ENCODE peak calls at places on chromosomes 16 and 17, in five cellular contexts. X is H9, I is IMR-90, P is mesenchymal stem cell, M is H1. F is an unnamed sample.
A peak's percentile ranks its signal among the peaks of the same experiment; 100 is the strongest.

GRCh38 chr17:57902800-57903759 is 52.1 kb downstream of the CUEDC1 start:
- DNase-seq in X (no peak), I (peak; percentile 81), P (peak; percentile 85), M (no peak), F (no peak)

GRCh38 chr16:4481526-4481925 is 5.3 kb downstream of the HMOX2 start:
- DNase-seq in X (no peak), I (no peak), P (no peak), M (no peak), F (no peak)

GRCh38 chr17:28493467-28493866 is 12.7 kb upstream of the FOXN1 start:
- DNase-seq in X (no peak), I (peak; percentile 78), P (peak; percentile 72), M (no peak), F (no peak)

GRCh38 chr16:31487720-31488629 is 5.1 kb downstream of the SLC5A2 start:
- DNase-seq in X (peak; percentile 85), I (peak; percentile 28), P (peak; percentile 41), M (no peak), F (no peak)

GRCh38 chr16:87819983-87820382 is 49.3 kb downstream of the SLC7A5 start:
- DNase-seq in X (no peak), I (no peak), P (no peak), M (no peak), F (no peak)

GRCh38 chr17:61639818-61640217 is 48.8 kb upstream of the NACA2 start:
- DNase-seq in X (no peak), I (no peak), P (no peak), M (no peak), F (no peak)

GRCh38 chr17:27354491-27355081 is 60.7 kb downstream of the WSB1 start:
- DNase-seq in X (no peak), I (no peak), P (no peak), M (no peak), F (no peak)

GRCh38 chr16:12392585-12393089 is 411.1 kb downstream of the CPPED1 start:
- DNase-seq in X (no peak), I (no peak), P (peak; percentile 19), M (no peak), F (no peak)

GRCh38 chr17:60720763-60721531 is 43.3 kb downstream of the BCAS3 start:
- DNase-seq in X (peak; percentile 44), I (peak; percentile 81), P (peak; percentile 72), M (no peak), F (peak; percentile 62)

GRCh38 chr17:43994272-43995149 is 9.9 kb upstream of the NAGS start:
- DNase-seq in X (peak; percentile 86), I (peak; percentile 37), P (peak; percentile 66), M (no peak), F (no peak)

GRCh38 chr17:18314059-18314730 is 599 bp downstream of the TOP3A start:
- DNase-seq in X (no peak), I (peak; percentile 5), P (peak; percentile 46), M (no peak), F (peak; percentile 23)

GRCh38 chr17:19337712-19338023 is 24.9 kb downstream of the B9D1 start:
- DNase-seq in X (no peak), I (no peak), P (no peak), M (no peak), F (no peak)

GRCh38 chr17:15965510-15965909 is 20.6 kb downstream of the ADORA2B start:
- DNase-seq in X (peak; percentile 61), I (no peak), P (no peak), M (no peak), F (no peak)

GRCh38 chr16:11726008-11726407 is 16.6 kb downstream of the TXNDC11 start:
- DNase-seq in X (no peak), I (no peak), P (no peak), M (no peak), F (no peak)

GRCh38 chr17:49939318-49939717 is 29.7 kb upstream of the DLX4 start:
- DNase-seq in X (no peak), I (no peak), P (no peak), M (no peak), F (no peak)

GRCh38 chr16:69376393-69377059 is 9.3 kb downstream of the TERF2 start:
- DNase-seq in X (no peak), I (no peak), P (no peak), M (no peak), F (no peak)

GRCh38 chr16:69367980-69368379 is 16.4 kb upstream of the TMED6 start:
- DNase-seq in X (no peak), I (peak; percentile 71), P (no peak), M (no peak), F (no peak)

GRCh38 chr16:69373019-69373418 is 12.8 kb downstream of the TERF2 start:
- DNase-seq in X (no peak), I (no peak), P (no peak), M (no peak), F (no peak)

GRCh38 chr16:69366431-69366830 is 14.8 kb upstream of the TMED6 start:
- DNase-seq in X (no peak), I (no peak), P (no peak), M (no peak), F (no peak)

DNA sequence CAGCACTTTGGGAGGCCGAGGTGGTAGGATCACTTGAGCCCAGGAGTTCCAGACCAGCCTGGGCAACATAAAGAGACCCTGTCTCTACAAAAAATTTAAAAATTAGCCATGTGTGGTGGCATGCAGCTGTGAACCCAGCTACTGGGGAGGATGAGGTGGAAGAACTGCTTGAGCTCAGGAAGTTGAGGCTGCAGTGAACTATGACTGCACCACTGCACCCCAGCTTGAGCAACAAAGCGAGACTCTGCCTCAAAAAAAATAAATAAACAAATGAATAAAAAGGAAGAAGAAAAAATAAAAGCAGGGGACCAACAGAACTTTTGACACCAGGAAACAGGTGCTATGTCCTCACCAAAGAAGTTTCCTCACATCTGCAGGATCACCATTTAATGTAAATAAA is 14.2 kb downstream of the TERF2 start:
- DNase-seq in X (no peak), I (no peak), P (no peak), M (no peak), F (no peak)
- H4K91ac ChIP-seq in X (no peak overlapping the region), I (no peak overlapping the region), P (no peak overlapping the region), M (no peak overlapping the region), F (no peak overlapping the region)

DNA sequence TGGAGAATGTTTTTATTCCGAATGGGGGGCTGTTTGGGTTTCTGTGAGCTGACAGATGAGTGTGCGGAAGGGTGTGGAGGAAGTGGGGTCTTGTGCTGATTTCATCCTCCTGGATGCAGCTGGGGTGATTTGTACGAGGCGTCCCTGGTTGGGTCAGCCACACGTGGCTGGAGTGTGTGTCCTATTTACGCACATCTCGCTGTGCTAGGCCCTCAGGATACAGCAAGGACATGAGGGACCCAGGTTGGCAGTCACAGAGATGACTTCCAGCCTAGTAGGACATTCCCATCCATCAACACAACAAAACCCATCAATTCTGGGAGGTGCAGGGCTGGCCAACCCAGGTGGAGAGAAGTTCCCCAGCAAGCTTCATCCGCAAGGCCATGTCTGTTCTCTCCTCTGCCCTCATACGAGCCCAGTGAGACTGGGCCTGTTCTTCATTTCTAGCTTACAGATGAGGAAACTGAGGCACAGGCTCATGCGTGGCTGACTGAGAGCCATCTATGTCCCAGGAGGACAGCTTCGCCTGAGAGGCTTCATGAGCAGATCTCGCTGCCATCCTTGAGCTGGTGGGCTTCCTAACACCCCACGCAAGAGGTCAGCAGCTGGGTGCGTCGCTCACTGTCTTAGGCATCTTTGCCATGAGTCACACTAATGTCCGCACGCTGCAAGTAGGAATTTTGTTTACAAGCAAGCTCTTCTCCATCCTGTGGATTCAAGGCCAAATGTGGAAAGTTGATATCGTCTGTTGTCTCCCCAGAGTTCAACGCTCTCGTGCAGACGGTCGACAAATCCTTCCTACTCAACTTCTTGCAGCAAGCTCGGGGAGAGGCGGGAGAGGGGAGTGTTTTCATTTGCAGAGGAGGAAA is 24.4 kb downstream of the IRF8 start:
- DNase-seq in X (no peak), I (peak; percentile 59), P (peak; percentile 98), M (no peak), F (no peak)
- H4K91ac ChIP-seq in X (no peak overlapping the region), I (no peak overlapping the region), P (no peak overlapping the region), M (no peak overlapping the region), F (no peak overlapping the region)

DNA sequence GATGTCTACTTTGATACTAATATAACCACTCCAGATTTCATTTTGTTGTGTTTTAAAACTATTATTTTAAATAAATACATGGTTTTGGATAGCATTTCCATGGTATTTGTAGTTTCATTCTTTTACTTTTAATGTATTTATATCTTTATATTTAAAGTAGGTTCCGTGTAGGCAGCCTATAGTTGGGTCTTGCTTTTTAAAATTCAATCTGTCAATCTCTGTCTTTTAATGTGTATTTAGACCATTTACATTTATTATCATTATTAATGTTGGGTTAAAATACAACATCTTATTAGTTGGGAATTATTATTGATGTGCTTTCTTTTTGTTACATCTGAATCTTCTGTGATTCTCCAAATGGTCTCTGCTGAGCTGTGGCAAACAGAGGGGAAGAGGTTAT is 412.1 kb downstream of the NPIPA7 start:
- DNase-seq in X (no peak), I (no peak), P (no peak), M (no peak), F (no peak)
- H4K91ac ChIP-seq in X (no peak overlapping the region), I (no peak overlapping the region), P (no peak overlapping the region), M (no peak overlapping the region), F (no peak overlapping the region)

GRCh38 chr16:57500578-57501111 is 14.4 kb upstream of the DOK4 start:
- DNase-seq in X (no peak), I (no peak), P (peak; percentile 78), M (no peak), F (no peak)

GRCh38 chr16:57501492-57501891 is 15.2 kb upstream of the DOK4 start:
- DNase-seq in X (no peak), I (no peak), P (no peak), M (no peak), F (no peak)

GRCh38 chr16:57503366-57503765 is 17.1 kb upstream of the DOK4 start:
- DNase-seq in X (peak; percentile 40), I (no peak), P (no peak), M (no peak), F (no peak)

GRCh38 chr16:57504001-57504400 is 17.7 kb upstream of the DOK4 start:
- DNase-seq in X (no peak), I (no peak), P (no peak), M (no peak), F (no peak)

GRCh38 chr16:57502048-57502775 is 15.9 kb upstream of the DOK4 start:
- DNase-seq in X (no peak), I (no peak), P (no peak), M (no peak), F (no peak)
- H4K91ac ChIP-seq in X (no peak overlapping the region), I (no peak overlapping the region), P (no peak overlapping the region), M (no peak overlapping the region), F (no peak overlapping the region)

GRCh38 chr16:55664786-55665407 is 9.1 kb downstream of the SLC6A2 start:
- DNase-seq in X (no peak), I (no peak), P (no peak), M (no peak), F (no peak)
- H4K91ac ChIP-seq in X (no peak overlapping the region), I (no peak overlapping the region), P (no peak overlapping the region), M (no peak overlapping the region), F (no peak overlapping the region)

DNA sequence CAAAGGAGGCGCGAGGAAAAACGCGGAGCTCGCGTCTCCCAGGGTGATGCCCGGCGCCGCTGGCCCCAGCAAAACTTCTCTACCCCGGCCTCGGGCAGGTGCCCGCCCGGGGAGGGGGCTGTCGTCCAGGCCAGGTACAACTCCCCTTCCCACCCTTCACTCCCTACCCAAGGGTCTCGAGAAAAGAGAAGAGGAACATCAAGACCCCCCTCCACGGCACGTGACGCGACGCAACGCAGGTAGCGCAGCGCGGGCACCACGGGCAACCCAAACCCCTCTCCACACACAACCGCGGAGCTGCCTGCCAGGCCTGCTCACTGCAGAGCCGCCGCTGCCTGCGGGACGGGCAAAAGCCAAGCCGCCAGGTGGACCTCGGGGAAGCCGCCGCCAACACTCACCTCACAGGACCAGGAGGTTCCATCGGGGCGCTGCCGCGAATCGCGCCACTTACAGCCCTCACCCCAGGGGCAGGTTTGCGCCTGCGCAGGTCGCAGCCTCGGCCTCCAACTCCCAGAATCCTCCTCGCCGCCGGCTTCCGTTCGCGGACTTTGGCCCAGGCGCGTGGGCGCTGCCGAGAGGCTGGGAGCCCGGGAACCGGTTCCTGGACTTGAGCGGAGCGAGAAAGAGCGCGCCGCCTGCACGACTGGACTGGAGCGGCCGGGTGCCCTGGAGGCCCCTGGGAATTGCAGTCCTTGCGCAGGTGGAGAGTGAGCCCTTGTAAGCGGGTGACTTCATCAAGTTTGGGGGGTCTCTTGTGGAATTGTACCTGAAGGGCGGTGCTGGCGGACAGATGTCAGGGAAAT is at the start of gene ZNF232:
- DNase-seq in X (peak; percentile 98), I (peak; percentile 88), P (peak; percentile 92), M (peak; percentile 88), F (peak; percentile 91)
- H4K91ac ChIP-seq in X (no peak within 1 kb of the TSS), I (peak within 1 kb of the TSS; percentile 33), P (peak within 1 kb of the TSS; percentile 71), M (peak within 1 kb of the TSS; percentile 61), F (peak within 1 kb of the TSS; percentile 65)